ENCODE peak calls at places on chromosomes 2 and 18, in four cellular contexts. B, V, J and L are unnamed samples.

GRCh38 chr2:67323209-67323991 is 73.7 kb upstream of the ETAA1 start:
- DNase-seq in B (no peak), V (no peak), J (no peak), L (no peak)

GRCh38 chr2:68837861-68838341 is 33.3 kb downstream of the BMP10 start:
- DNase-seq in B (no peak), V (no peak), J (no peak), L (no peak)

GRCh38 chr2:147711031-147711430 is 133.8 kb upstream of the ACVR2A start:
- DNase-seq in B (no peak), V (peak), J (no peak), L (no peak)

GRCh38 chr2:200615247-200615646 is 29.4 kb downstream of the AOX1 start:
- DNase-seq in B (no peak), V (peak), J (no peak), L (no peak)

GRCh38 chr18:46688853-46689525 is 32.0 kb upstream of the LOXHD1 start:
- DNase-seq in B (no peak), V (no peak), J (no peak), L (no peak)

GRCh38 chr2:144921131-144921530 is 401.2 kb upstream of the ZEB2 start:
- DNase-seq in B (no peak), V (no peak), J (no peak), L (no peak)

GRCh38 chr2:47003641-47004427 is 88.2 kb upstream of the MCFD2 start:
- DNase-seq in B (no peak), V (peak), J (no peak), L (no peak)

GRCh38 chr2:134275058-134275862 is 21.4 kb downstream of the MGAT5 start:
- DNase-seq in B (no peak), V (no peak), J (no peak), L (no peak)

GRCh38 chr2:166382448-166382847 is 6.7 kb upstream of the SCN9A start:
- DNase-seq in B (no peak), V (no peak), J (no peak), L (no peak)

GRCh38 chr2:95206086-95206485 is 1.2 kb upstream of the ZNF892 start:
- DNase-seq in B (no peak), V (no peak), J (no peak), L (no peak)

GRCh38 chr2:73269686-73270465 is 14.4 kb downstream of the FBXO41 start:
- DNase-seq in B (no peak), V (no peak), J (no peak), L (no peak)

GRCh38 chr2:177667626-177668025 is 275.1 kb downstream of the AGPS start:
- DNase-seq in B (no peak), V (no peak), J (no peak), L (no peak)

GRCh38 chr18:9103488-9103887 is 989 bp downstream of the NDUFV2 start:
- DNase-seq in B (no peak), V (no peak), J (no peak), L (no peak)

GRCh38 chr18:23071285-23071684 is 64.0 kb upstream of the CABLES1 start:
- DNase-seq in B (peak), V (no peak), J (peak), L (peak)

GRCh38 chr18:49062832-49063226 is 112.1 kb upstream of the SMAD7 start:
- DNase-seq in B (no peak), V (no peak), J (no peak), L (no peak)

GRCh38 chr2:233385489-233386044 is 31.3 kb downstream of the DGKD start:
- DNase-seq in B (no peak), V (no peak), J (no peak), L (peak)

GRCh38 chr18:78984941-78985784 is 5.5 kb downstream of the SALL3 start:
- DNase-seq in B (no peak), V (peak), J (no peak), L (peak)

GRCh38 chr2:211344289-211344688 is 787.9 kb downstream of the CPS1 start:
- DNase-seq in B (no peak), V (no peak), J (no peak), L (no peak)

GRCh38 chr2:232898592-232899541 is 28.8 kb downstream of the SNORC start:
- DNase-seq in B (no peak), V (no peak), J (no peak), L (no peak)

GRCh38 chr2:200259577-200259957 is 46.9 kb upstream of the SPATS2L start:
- DNase-seq in B (no peak), V (no peak), J (no peak), L (no peak)

GRCh38 chr2:232652505-232652851 is 19.1 kb downstream of the EFHD1 start:
- DNase-seq in B (no peak), V (no peak), J (no peak), L (no peak)

GRCh38 chr2:43480874-43481273 is 115.0 kb downstream of the THADA start:
- DNase-seq in B (no peak), V (no peak), J (no peak), L (no peak)

GRCh38 chr18:56565596-56566355 is 72.6 kb downstream of the TXNL1 start:
- DNase-seq in B (no peak), V (no peak), J (no peak), L (no peak)

GRCh38 chr2:134398300-134398699 is 144.4 kb downstream of the MGAT5 start:
- DNase-seq in B (no peak), V (peak), J (no peak), L (no peak)

GRCh38 chr2:111231532-111232252 is 111.0 kb downstream of the BCL2L11 start:
- DNase-seq in B (no peak), V (no peak), J (no peak), L (no peak)

GRCh38 chr18:55419939-55420664 is 167.9 kb downstream of the TCF4 start:
- DNase-seq in B (no peak), V (no peak), J (no peak), L (no peak)

GRCh38 chr2:181575024-181575649 is 81.8 kb downstream of the CERKL start:
- DNase-seq in B (no peak), V (no peak), J (no peak), L (no peak)

GRCh38 chr2:160417745-160418397 is 75.7 kb downstream of the RBMS1 start:
- DNase-seq in B (no peak), V (peak), J (no peak), L (no peak)

GRCh38 chr18:56248613-56249235 is 389.7 kb downstream of the TXNL1 start:
- DNase-seq in B (no peak), V (no peak), J (no peak), L (peak)

GRCh38 chr2:120203341-120204021 is 19.7 kb downstream of the TMEM185B start:
- DNase-seq in B (no peak), V (no peak), J (no peak), L (peak)

GRCh38 chr18:10009321-10010144 is 95.7 kb downstream of the VAPA start:
- DNase-seq in B (no peak), V (no peak), J (no peak), L (no peak)

GRCh38 chr2:150165479-150165878 is 322.0 kb downstream of the RND3 start:
- DNase-seq in B (no peak), V (no peak), J (no peak), L (no peak)

GRCh38 chr2:238383743-238384370 is 42.9 kb upstream of the ASB1 start:
- DNase-seq in B (no peak), V (no peak), J (no peak), L (no peak)

GRCh38 chr18:56238576-56238975 is 399.8 kb downstream of the TXNL1 start:
- DNase-seq in B (no peak), V (no peak), J (no peak), L (no peak)